ENCODE peak calls at places on chromosomes 6 and 20, in five cellular contexts. One of them, this sample, is unnamed.

GRCh38 chr6:168884646-168885086 is 369.0 kb downstream of the THBS2 start:
- DNase-seq in tibial nerve: peak
- DNase-seq in astrocyte of the spinal cord: peak
- DNase-seq in A549: peak
- DNase-seq in pulmonary artery endothelial cell: no peak
- DNase-seq in this sample: peak

GRCh38 chr20:22182148-22182547 is 402.2 kb downstream of the FOXA2 start:
- DNase-seq in A549: no peak
- DNase-seq in pulmonary artery endothelial cell: no peak
- DNase-seq in tibial nerve: no peak
- DNase-seq in astrocyte of the spinal cord: no peak
- DNase-seq in this sample: no peak

GRCh38 chr6:34022250-34022872 is 123.5 kb downstream of the GRM4 start:
- DNase-seq in A549: no peak
- DNase-seq in tibial nerve: no peak
- DNase-seq in pulmonary artery endothelial cell: no peak
- DNase-seq in astrocyte of the spinal cord: no peak
- DNase-seq in this sample: no peak

GRCh38 chr20:3871549-3872265 is 17.5 kb upstream of the PANK2 start:
- DNase-seq in pulmonary artery endothelial cell: no peak
- DNase-seq in A549: peak
- DNase-seq in astrocyte of the spinal cord: no peak
- DNase-seq in tibial nerve: no peak
- DNase-seq in this sample: no peak

GRCh38 chr6:165571068-165571682 is 91.9 kb downstream of the PDE10A start:
- DNase-seq in pulmonary artery endothelial cell: no peak
- DNase-seq in astrocyte of the spinal cord: peak
- DNase-seq in A549: no peak
- DNase-seq in tibial nerve: no peak
- DNase-seq in this sample: peak

GRCh38 chr20:59039233-59039632 is 3.4 kb downstream of the PRELID3B start:
- DNase-seq in pulmonary artery endothelial cell: no peak
- DNase-seq in tibial nerve: no peak
- DNase-seq in A549: no peak
- DNase-seq in astrocyte of the spinal cord: no peak
- DNase-seq in this sample: no peak

GRCh38 chr6:99130897-99131873 is 183.4 kb upstream of the FBXL4 start:
- DNase-seq in A549: no peak
- DNase-seq in tibial nerve: no peak
- DNase-seq in pulmonary artery endothelial cell: no peak
- DNase-seq in astrocyte of the spinal cord: no peak
- DNase-seq in this sample: no peak

GRCh38 chr20:22974354-22974753 is 60.8 kb upstream of the SSTR4 start:
- DNase-seq in tibial nerve: no peak
- DNase-seq in pulmonary artery endothelial cell: no peak
- DNase-seq in A549: no peak
- DNase-seq in astrocyte of the spinal cord: no peak
- DNase-seq in this sample: no peak

GRCh38 chr6:103011605-103012004 is 1618.1 kb downstream of the GRIK2 start:
- DNase-seq in A549: no peak
- DNase-seq in pulmonary artery endothelial cell: no peak
- DNase-seq in tibial nerve: no peak
- DNase-seq in astrocyte of the spinal cord: no peak
- DNase-seq in this sample: no peak

GRCh38 chr6:52407467-52407866 is 12.7 kb upstream of the EFHC1 start:
- DNase-seq in tibial nerve: no peak
- DNase-seq in astrocyte of the spinal cord: peak
- DNase-seq in pulmonary artery endothelial cell: no peak
- DNase-seq in A549: peak
- DNase-seq in this sample: peak

GRCh38 chr20:610130-611046 is at the start of gene TCF15:
- DNase-seq in pulmonary artery endothelial cell: no peak
- DNase-seq in astrocyte of the spinal cord: peak
- DNase-seq in tibial nerve: no peak
- DNase-seq in A549: no peak
- DNase-seq in this sample: peak

GRCh38 chr20:17097603-17098002 is 129.2 kb upstream of the PCSK2 start:
- DNase-seq in astrocyte of the spinal cord: no peak
- DNase-seq in A549: no peak
- DNase-seq in tibial nerve: no peak
- DNase-seq in pulmonary artery endothelial cell: no peak
- DNase-seq in this sample: no peak

GRCh38 chr6:44039839-44040350 is 87.4 kb downstream of the MRPL14 start:
- DNase-seq in pulmonary artery endothelial cell: no peak
- DNase-seq in astrocyte of the spinal cord: no peak
- DNase-seq in A549: no peak
- DNase-seq in tibial nerve: no peak
- DNase-seq in this sample: no peak

GRCh38 chr6:15244605-15245360 is 1.1 kb upstream of the JARID2 start:
- DNase-seq in tibial nerve: peak
- DNase-seq in pulmonary artery endothelial cell: no peak
- DNase-seq in astrocyte of the spinal cord: peak
- DNase-seq in A549: peak
- DNase-seq in this sample: peak

GRCh38 chr6:36122495-36123269 is 7.6 kb upstream of the MAPK13 start:
- DNase-seq in tibial nerve: no peak
- DNase-seq in A549: no peak
- DNase-seq in pulmonary artery endothelial cell: no peak
- DNase-seq in astrocyte of the spinal cord: no peak
- DNase-seq in this sample: no peak

GRCh38 chr6:89145962-89146747 is at the start of gene PM20D2:
- DNase-seq in tibial nerve: peak
- DNase-seq in astrocyte of the spinal cord: peak
- DNase-seq in pulmonary artery endothelial cell: no peak
- DNase-seq in A549: peak
- DNase-seq in this sample: peak

GRCh38 chr6:157800420-157801237 is 22.4 kb upstream of the SNX9 start:
- DNase-seq in pulmonary artery endothelial cell: no peak
- DNase-seq in astrocyte of the spinal cord: peak
- DNase-seq in tibial nerve: no peak
- DNase-seq in A549: no peak
- DNase-seq in this sample: no peak

GRCh38 chr20:49270177-49270576 is 7.7 kb downstream of the ZNFX1 start:
- DNase-seq in tibial nerve: no peak
- DNase-seq in astrocyte of the spinal cord: no peak
- DNase-seq in A549: no peak
- DNase-seq in pulmonary artery endothelial cell: no peak
- DNase-seq in this sample: no peak

GRCh38 chr6:111604259-111605099 is 1.2 kb downstream of the TRAF3IP2 start:
- DNase-seq in tibial nerve: peak
- DNase-seq in astrocyte of the spinal cord: peak
- DNase-seq in A549: no peak
- DNase-seq in pulmonary artery endothelial cell: no peak
- DNase-seq in this sample: peak

GRCh38 chr6:44474643-44475042 is 87.1 kb downstream of the CDC5L start:
- DNase-seq in astrocyte of the spinal cord: no peak
- DNase-seq in pulmonary artery endothelial cell: no peak
- DNase-seq in A549: no peak
- DNase-seq in tibial nerve: no peak
- DNase-seq in this sample: no peak

GRCh38 chr20:11807070-11807741 is 110.5 kb upstream of the BTBD3 start:
- DNase-seq in A549: no peak
- DNase-seq in astrocyte of the spinal cord: peak
- DNase-seq in tibial nerve: no peak
- DNase-seq in pulmonary artery endothelial cell: peak
- DNase-seq in this sample: peak